ENCODE peak calls at places on chromosomes 2 and 18, in seven cellular contexts. One of them, this sample, is unnamed.

GRCh38 chr18:44777429-44778192 is 96.9 kb downstream of the SETBP1 start:
- DNase-seq in GM06990: no peak
- DNase-seq in G401: peak
- DNase-seq in SK-N-SH: no peak
- DNase-seq in AG20443: no peak
- DNase-seq in CD4-positive, alpha-beta T cell: no peak
- DNase-seq in T-helper 9 cell: no peak
- DNase-seq in this sample: no peak

GRCh38 chr18:48133675-48134251 is 203.3 kb upstream of the SMAD2 start:
- DNase-seq in SK-N-SH: no peak
- DNase-seq in G401: no peak
- DNase-seq in CD4-positive, alpha-beta T cell: no peak
- DNase-seq in AG20443: no peak
- DNase-seq in T-helper 9 cell: no peak
- DNase-seq in GM06990: no peak
- DNase-seq in this sample: peak

GRCh38 chr2:67825476-67825875 is 237.3 kb downstream of the C1D start:
- DNase-seq in SK-N-SH: no peak
- DNase-seq in GM06990: no peak
- DNase-seq in T-helper 9 cell: no peak
- DNase-seq in G401: no peak
- DNase-seq in CD4-positive, alpha-beta T cell: no peak
- DNase-seq in AG20443: peak
- DNase-seq in this sample: no peak

GRCh38 chr2:126700073-126700581 is 44.2 kb downstream of the GYPC start:
- DNase-seq in GM06990: no peak
- DNase-seq in T-helper 9 cell: no peak
- DNase-seq in AG20443: no peak
- DNase-seq in SK-N-SH: no peak
- DNase-seq in G401: no peak
- DNase-seq in CD4-positive, alpha-beta T cell: no peak
- DNase-seq in this sample: no peak

GRCh38 chr2:8277921-8278571 is 403.8 kb upstream of the ID2 start:
- DNase-seq in SK-N-SH: peak
- DNase-seq in CD4-positive, alpha-beta T cell: no peak
- DNase-seq in AG20443: no peak
- DNase-seq in G401: peak
- DNase-seq in GM06990: peak
- DNase-seq in T-helper 9 cell: no peak
- DNase-seq in this sample: no peak

GRCh38 chr18:7567487-7568425 is 640 bp downstream of the PTPRM start:
- DNase-seq in GM06990: peak
- DNase-seq in T-helper 9 cell: no peak
- DNase-seq in CD4-positive, alpha-beta T cell: no peak
- DNase-seq in G401: no peak
- DNase-seq in AG20443: peak
- DNase-seq in SK-N-SH: peak
- DNase-seq in this sample: no peak

GRCh38 chr2:229380101-229380625 is 109.1 kb upstream of the PID1 start:
- DNase-seq in G401: no peak
- DNase-seq in GM06990: no peak
- DNase-seq in SK-N-SH: no peak
- DNase-seq in AG20443: no peak
- DNase-seq in T-helper 9 cell: no peak
- DNase-seq in CD4-positive, alpha-beta T cell: no peak
- DNase-seq in this sample: no peak

GRCh38 chr2:55418512-55419235 is 982 bp downstream of the CCDC88A start:
- DNase-seq in G401: peak
- DNase-seq in T-helper 9 cell: no peak
- DNase-seq in GM06990: no peak
- DNase-seq in AG20443: no peak
- DNase-seq in SK-N-SH: peak
- DNase-seq in CD4-positive, alpha-beta T cell: no peak
- DNase-seq in this sample: no peak

GRCh38 chr18:49447810-49448745 is 12.4 kb downstream of the DYM start:
- DNase-seq in T-helper 9 cell: peak
- DNase-seq in SK-N-SH: peak
- DNase-seq in AG20443: peak
- DNase-seq in G401: peak
- DNase-seq in GM06990: peak
- DNase-seq in CD4-positive, alpha-beta T cell: no peak
- DNase-seq in this sample: peak

GRCh38 chr2:73063909-73064875 is 7.3 kb downstream of the SFXN5 start:
- DNase-seq in AG20443: peak
- DNase-seq in GM06990: no peak
- DNase-seq in CD4-positive, alpha-beta T cell: no peak
- DNase-seq in G401: no peak
- DNase-seq in T-helper 9 cell: no peak
- DNase-seq in SK-N-SH: no peak
- DNase-seq in this sample: no peak

GRCh38 chr18:29501952-29502351 is 1325.0 kb upstream of the CDH2 start:
- DNase-seq in G401: no peak
- DNase-seq in CD4-positive, alpha-beta T cell: no peak
- DNase-seq in GM06990: no peak
- DNase-seq in AG20443: peak
- DNase-seq in T-helper 9 cell: no peak
- DNase-seq in SK-N-SH: no peak
- DNase-seq in this sample: no peak

GRCh38 chr2:237496428-237496827 is 9.4 kb downstream of the MLPH start:
- DNase-seq in SK-N-SH: no peak
- DNase-seq in T-helper 9 cell: no peak
- DNase-seq in G401: no peak
- DNase-seq in GM06990: no peak
- DNase-seq in AG20443: no peak
- DNase-seq in CD4-positive, alpha-beta T cell: no peak
- DNase-seq in this sample: no peak

GRCh38 chr2:207054521-207054920 is 111.2 kb downstream of the KLF7 start:
- DNase-seq in G401: no peak
- DNase-seq in CD4-positive, alpha-beta T cell: no peak
- DNase-seq in AG20443: peak
- DNase-seq in T-helper 9 cell: no peak
- DNase-seq in SK-N-SH: no peak
- DNase-seq in GM06990: no peak
- DNase-seq in this sample: no peak

GRCh38 chr2:17160594-17160993 is 357.6 kb downstream of the RAD51AP2 start:
- DNase-seq in AG20443: no peak
- DNase-seq in G401: no peak
- DNase-seq in T-helper 9 cell: no peak
- DNase-seq in SK-N-SH: no peak
- DNase-seq in GM06990: no peak
- DNase-seq in CD4-positive, alpha-beta T cell: no peak
- DNase-seq in this sample: no peak

This sample was measured in NCI-H1930.